ENCODE peak calls at places on chromosomes 12 and 14, in ten cellular contexts. J is heart right ventricle, O is fibroblast of lung, X is uterus, U is GM23338, E is A549, C is transverse colon, D is gastrocnemius medialis, B is psoas muscle, W is left lung. L is an unnamed sample.

GRCh38 chr14:43145361-43145760 is 1361.7 kb downstream of the FSCB start:
- DNase-seq in J (no peak), B (no peak), C (no peak), O (no peak), W (no peak), D (no peak), U (no peak), X (no peak), E (no peak), L (no peak)

GRCh38 chr12:27821259-27821973 is 41.4 kb upstream of the MANSC4 start:
- DNase-seq in U (peak; percentile 96), W (no peak), O (peak; percentile 84), D (peak; percentile 12), X (peak; percentile 45), B (no peak), E (peak; percentile 80), C (peak; percentile 20), J (no peak), L (no peak)

GRCh38 chr12:49369723-49370145 is 2.5 kb downstream of the SPATS2 start:
- DNase-seq in O (peak; percentile 49), W (no peak), U (peak; percentile 73), D (peak; percentile 28), X (no peak), C (peak; percentile 63), J (no peak), E (peak; percentile 74), B (peak; percentile 34), L (no peak)

GRCh38 chr12:10339441-10339840 is 31.8 kb downstream of the KLRD1 start:
- DNase-seq in B (no peak), D (no peak), U (no peak), X (no peak), W (no peak), C (no peak), E (peak; percentile 49), O (peak; percentile 45), J (no peak), L (no peak)

GRCh38 chr12:111448831-111449790 is 43.4 kb downstream of the SH2B3 start:
- DNase-seq in C (no peak), D (peak; percentile 48), O (no peak), B (no peak), U (no peak), W (no peak), E (no peak), J (no peak), X (peak; percentile 10), L (no peak)

GRCh38 chr14:59739794-59740193 is 130.8 kb downstream of the RTN1 start:
- DNase-seq in E (no peak), B (peak; percentile 19), W (no peak), J (no peak), O (no peak), D (peak; percentile 15), C (no peak), X (no peak), U (no peak), L (no peak)

GRCh38 chr12:69062838-69063237 is 129.9 kb upstream of the CPM start:
- DNase-seq in C (no peak), J (no peak), E (no peak), B (no peak), O (no peak), D (no peak), U (no peak), X (no peak), W (no peak), L (no peak)

GRCh38 chr12:15276088-15276698 is 46.1 kb upstream of the PTPRO start:
- DNase-seq in D (no peak), O (peak; percentile 19), C (no peak), U (peak; percentile 77), X (peak; percentile 45), B (no peak), W (no peak), E (peak; percentile 48), J (no peak), L (no peak)

GRCh38 chr12:113582521-113583218 is 111.0 kb upstream of the LHX5 start:
- DNase-seq in C (no peak), E (no peak), O (no peak), J (no peak), B (no peak), W (no peak), X (no peak), U (no peak), D (no peak), L (no peak)
- H3K27ac ChIP-seq in C (no peak overlapping the region), E (no peak overlapping the region), O (no peak overlapping the region), J (no peak overlapping the region), B (no peak overlapping the region), W (no peak overlapping the region), X (no peak overlapping the region), U (no peak overlapping the region), D (no peak overlapping the region), L (no peak overlapping the region)

DNA sequence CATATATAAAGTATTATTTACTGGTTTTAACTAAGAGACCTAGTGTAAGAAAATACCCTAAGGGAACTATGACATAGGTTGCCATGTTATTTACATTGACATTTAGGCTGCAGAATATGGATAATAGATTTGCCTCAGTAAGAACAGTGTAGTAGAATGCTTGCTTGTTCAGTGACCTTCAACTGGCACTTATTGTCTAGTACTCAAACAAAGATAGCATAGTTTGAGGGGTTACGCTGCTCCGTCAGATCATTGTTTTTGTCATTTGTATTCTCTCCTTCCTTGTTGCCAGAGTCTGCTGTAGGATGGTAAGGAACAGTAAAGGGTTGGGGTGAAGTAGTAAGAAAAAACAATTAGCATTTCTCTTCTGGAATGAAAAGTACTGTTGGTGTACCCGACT is 33.2 kb downstream of the TOGARAM1 start:
- DNase-seq in C (no peak), E (peak; percentile 12), X (no peak), U (no peak), B (no peak), O (no peak), W (no peak), J (no peak), D (no peak), L (no peak)
- H3K4me3 ChIP-seq in C (no peak overlapping the region), E (no peak overlapping the region), X (no peak overlapping the region), U (no peak overlapping the region), B (no peak overlapping the region), O (no peak overlapping the region), W (no peak overlapping the region), J (no peak overlapping the region), D (no peak overlapping the region), L (no peak overlapping the region)

DNA sequence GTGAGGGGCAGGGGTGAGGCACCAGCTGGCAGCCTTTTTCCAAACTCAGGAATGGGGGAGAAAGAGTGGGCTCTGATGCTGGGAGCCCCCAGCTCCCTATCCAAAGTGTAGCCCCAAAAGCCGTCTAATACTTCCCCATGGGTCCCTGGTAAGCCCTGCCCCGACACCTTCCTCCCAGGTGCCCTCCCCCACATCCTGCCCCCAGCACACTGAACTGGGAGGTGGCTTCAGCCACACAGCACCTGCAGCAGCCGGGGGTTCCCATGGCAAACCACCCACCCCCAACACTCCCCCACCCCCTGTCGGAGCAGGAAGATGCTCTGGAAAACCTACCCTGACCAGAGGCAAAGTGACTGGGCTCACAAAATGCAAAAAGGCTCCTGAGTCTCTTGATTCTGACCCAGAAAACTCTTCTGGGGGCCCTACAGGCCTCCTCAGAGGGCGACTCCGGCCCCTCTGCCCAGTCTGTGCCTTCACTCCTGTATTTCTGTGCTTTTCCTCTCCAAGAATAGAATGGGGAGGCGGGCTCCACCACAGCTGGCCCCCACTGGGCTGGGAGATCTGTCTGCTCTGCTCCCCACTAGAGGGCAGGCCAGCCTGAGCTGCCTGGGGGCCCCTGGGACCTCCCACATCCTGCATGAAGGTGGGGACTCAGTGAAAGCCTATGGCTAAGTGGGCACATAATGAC is 81.6 kb downstream of the ITPK1 start:
- DNase-seq in U (peak; percentile 65), D (no peak), C (no peak), O (no peak), X (no peak), B (no peak), J (no peak), E (no peak), W (no peak), L (no peak)
- H3K4me1 ChIP-seq in U (peaks cover 42% of the 10 kb centered on the region), D (peaks cover 21% of the 10 kb centered on the region), C (peaks cover 73% of the 10 kb centered on the region), O (peaks cover 12% of the 10 kb centered on the region), X (peaks cover 9% of the 10 kb centered on the region), B (peaks cover 22% of the 10 kb centered on the region), J (peaks cover 72% of the 10 kb centered on the region), E (peaks cover 91% of the 10 kb centered on the region), W (peaks cover 37% of the 10 kb centered on the region), L (no peaks in the 10 kb centered on the region)

GRCh38 chr12:120417917-120418316 is 20.0 kb upstream of the COX6A1 start:
- DNase-seq in J (no peak), C (no peak), W (no peak), U (no peak), D (no peak), X (no peak), B (no peak), O (no peak), E (no peak), L (no peak)

GRCh38 chr12:120413901-120414695 is 23.8 kb upstream of the COX6A1 start:
- DNase-seq in J (peak; percentile 13), X (peak; percentile 33), C (peak; percentile 55), O (no peak), D (no peak), W (no peak), U (peak; percentile 98), B (no peak), E (no peak), L (no peak)

GRCh38 chr12:120421701-120422100 is 16.2 kb upstream of the COX6A1 start:
- DNase-seq in U (peak; percentile 73), C (no peak), J (no peak), D (no peak), O (no peak), E (no peak), X (no peak), B (no peak), W (no peak), L (no peak)

GRCh38 chr12:120412421-120412820 is 25.5 kb upstream of the COX6A1 start:
- DNase-seq in E (no peak), O (no peak), U (no peak), D (no peak), C (no peak), J (no peak), B (no peak), W (no peak), X (no peak), L (no peak)

GRCh38 chr12:120416490-120417216 is 21.3 kb upstream of the COX6A1 start:
- DNase-seq in E (no peak), W (no peak), O (no peak), D (no peak), B (no peak), U (no peak), X (no peak), C (no peak), J (no peak), L (no peak)
- H3K27ac ChIP-seq in E (no peak overlapping the region), W (no peak overlapping the region), O (no peak overlapping the region), D (no peak overlapping the region), B (no peak overlapping the region), U (no peak overlapping the region), X (no peak overlapping the region), C (no peak overlapping the region), J (no peak overlapping the region), L (no peak overlapping the region)

GRCh38 chr14:26598081-26598671 is 343 bp upstream of the NOVA1 start:
- DNase-seq in J (peak; percentile 71), C (peak; percentile 80), D (peak; percentile 72), O (peak; percentile 87), W (peak; percentile 80), U (peak; percentile 95), X (peak; percentile 93), E (peak; percentile 93), B (peak; percentile 80), L (peak; percentile 90)
- H3K4me3 ChIP-seq in J (peak overlapping the region; percentile 66), C (peak overlapping the region; percentile 72), D (peak overlapping the region; percentile 64), O (peak overlapping the region; percentile 80), W (peak overlapping the region; percentile 47), U (peak overlapping the region; percentile 82), X (peak overlapping the region; percentile 83), E (peak overlapping the region; percentile 60), B (peak overlapping the region; percentile 67), L (peak overlapping the region; percentile 83)

GRCh38 chr12:7103837-7104236 is 5.2 kb downstream of the C1RL start:
- DNase-seq in W (no peak), D (no peak), X (no peak), J (no peak), U (no peak), C (no peak), O (no peak), E (no peak), B (no peak), L (no peak)
- H3K4me1 ChIP-seq in W (peaks cover 42% of the 10 kb centered on the region), D (peaks cover 6% of the 10 kb centered on the region), X (peaks cover 3% of the 10 kb centered on the region), J (peaks cover 14% of the 10 kb centered on the region), U (peaks cover 5% of the 10 kb centered on the region), C (peaks cover 15% of the 10 kb centered on the region), O (peaks cover 5% of the 10 kb centered on the region), E (peaks cover 18% of the 10 kb centered on the region), B (peaks cover 4% of the 10 kb centered on the region), L (no peaks in the 10 kb centered on the region)

L was measured in aorta.